ENCODE peak calls at places on chromosomes 2 and 18, in eight cellular contexts. Y, K, P, S, R, F, E and O are unnamed samples.

GRCh38 chr2:108535380-108535677 is 1.1 kb downstream of the LIMS1 start:
- DNase-seq in E (no peak), F (no peak), S (no peak), K (no peak), Y (no peak), P (no peak), R (no peak), O (no peak)

GRCh38 chr2:163554864-163555263 is 180.9 kb downstream of the FIGN start:
- DNase-seq in R (no peak), S (no peak), F (peak; percentile 39), Y (no peak), P (no peak), K (no peak), E (no peak), O (no peak)

GRCh38 chr2:38274286-38275276 is 102.5 kb downstream of the ATL2 start:
- DNase-seq in K (no peak), P (peak; percentile 59), E (peak; percentile 6), R (peak; percentile 70), F (peak; percentile 79), Y (peak; percentile 64), S (peak; percentile 19), O (peak; percentile 35)

GRCh38 chr2:27316655-27317412 is 6.1 kb downstream of the MPV17 start:
- DNase-seq in F (no peak), E (peak; percentile 91), P (no peak), K (no peak), Y (no peak), R (no peak), S (no peak), O (no peak)

GRCh38 chr2:74119324-74119723 is 28.4 kb downstream of the BOLA3 start:
- DNase-seq in F (no peak), S (no peak), P (no peak), Y (no peak), K (no peak), R (no peak), E (no peak), O (no peak)

GRCh38 chr2:240200230-240201051 is 60.0 kb upstream of the OTOS start:
- DNase-seq in F (no peak), K (peak; percentile 64), Y (no peak), R (peak; percentile 5), E (no peak), P (no peak), S (peak; percentile 32), O (no peak)

GRCh38 chr2:127173073-127173472 is 47.0 kb downstream of the CYP27C1 start:
- DNase-seq in S (no peak), R (peak; percentile 61), K (peak; percentile 83), P (no peak), F (peak; percentile 89), Y (no peak), E (no peak), O (no peak)

GRCh38 chr18:49846263-49846662 is 32.9 kb upstream of the ACAA2 start:
- DNase-seq in K (no peak), E (no peak), P (no peak), F (no peak), S (no peak), Y (no peak), R (no peak), O (no peak)

GRCh38 chr2:118539290-118539689 is 308.2 kb downstream of the EN1 start:
- DNase-seq in P (no peak), R (no peak), S (no peak), F (peak; percentile 8), Y (peak; percentile 52), K (no peak), E (peak; percentile 24), O (no peak)

GRCh38 chr18:59966913-59967312 is 67.1 kb downstream of the PMAIP1 start:
- DNase-seq in P (no peak), E (no peak), K (no peak), S (no peak), Y (no peak), F (peak; percentile 78), R (no peak), O (no peak)

GRCh38 chr2:234218261-234219180 is 168.0 kb downstream of the SPP2 start:
- DNase-seq in F (no peak), P (no peak), R (no peak), Y (peak; percentile 3), E (no peak), S (no peak), K (no peak), O (no peak)

GRCh38 chr2:131045925-131046579 is 47.2 kb downstream of the FAM168B start:
- DNase-seq in F (no peak), R (no peak), P (no peak), E (no peak), K (peak; percentile 63), S (no peak), Y (no peak), O (no peak)

GRCh38 chr2:129554373-129554772 is 425.1 kb upstream of the RAB6C start:
- DNase-seq in K (no peak), R (no peak), S (no peak), P (no peak), Y (no peak), F (no peak), E (no peak), O (no peak)

GRCh38 chr2:123916512-123916911 is 108.6 kb upstream of the CNTNAP5 start:
- DNase-seq in R (no peak), P (no peak), Y (no peak), K (no peak), S (no peak), F (no peak), E (no peak), O (no peak)

GRCh38 chr2:232887171-232887850 is 17.2 kb downstream of the SNORC start:
- DNase-seq in P (no peak), E (no peak), Y (no peak), R (no peak), S (no peak), K (no peak), F (no peak), O (no peak)

GRCh38 chr18:9824474-9824832 is 61.3 kb upstream of the TXNDC2 start:
- DNase-seq in S (no peak), K (peak; percentile 79), E (no peak), R (no peak), F (no peak), P (no peak), Y (peak; percentile 13), O (no peak)

GRCh38 chr2:219707496-219708285 is 80.3 kb downstream of the SLC4A3 start:
- DNase-seq in P (no peak), Y (no peak), K (no peak), R (no peak), F (no peak), E (no peak), S (no peak), O (no peak)

GRCh38 chr18:61699397-61700090 is 193.3 kb downstream of the RNF152 start:
- DNase-seq in F (no peak), R (no peak), K (no peak), E (no peak), S (no peak), Y (no peak), P (no peak), O (no peak)

GRCh38 chr18:8175486-8176061 is 433.7 kb upstream of the RAB12 start:
- DNase-seq in S (no peak), K (no peak), R (no peak), F (no peak), Y (no peak), E (no peak), P (no peak), O (no peak)

GRCh38 chr2:2922156-2922555 is 455.5 kb downstream of the EIPR1 start:
- DNase-seq in R (no peak), K (no peak), P (no peak), Y (no peak), S (no peak), E (no peak), F (no peak), O (no peak)

GRCh38 chr2:10141736-10142639 is 19.4 kb downstream of the RRM2 start:
- DNase-seq in Y (peak; percentile 29), E (peak; percentile 21), P (no peak), F (no peak), K (peak; percentile 57), S (no peak), R (no peak), O (no peak)

GRCh38 chr18:56870982-56871381 is 219.8 kb downstream of the WDR7 start:
- DNase-seq in Y (no peak), K (no peak), P (no peak), F (no peak), S (no peak), R (no peak), E (no peak), O (no peak)
- H3K4me3 ChIP-seq in Y (no peak overlapping the region), K (no peak overlapping the region), P (no peak overlapping the region), F (no peak overlapping the region), S (no peak overlapping the region), R (no peak overlapping the region), E (no peak overlapping the region), O (no peak overlapping the region)

GRCh38 chr2:44803100-44803424 is 138.4 kb upstream of the SIX3 start:
- DNase-seq in R (no peak), S (no peak), P (no peak), Y (no peak), F (no peak), K (no peak), E (no peak), O (no peak)
- TF ChIP-seq CTCF in R (no peak), S (no peak), P (no peak), Y (no peak), F (no peak), K (no peak), E (no peak), O (no peak)

DNA sequence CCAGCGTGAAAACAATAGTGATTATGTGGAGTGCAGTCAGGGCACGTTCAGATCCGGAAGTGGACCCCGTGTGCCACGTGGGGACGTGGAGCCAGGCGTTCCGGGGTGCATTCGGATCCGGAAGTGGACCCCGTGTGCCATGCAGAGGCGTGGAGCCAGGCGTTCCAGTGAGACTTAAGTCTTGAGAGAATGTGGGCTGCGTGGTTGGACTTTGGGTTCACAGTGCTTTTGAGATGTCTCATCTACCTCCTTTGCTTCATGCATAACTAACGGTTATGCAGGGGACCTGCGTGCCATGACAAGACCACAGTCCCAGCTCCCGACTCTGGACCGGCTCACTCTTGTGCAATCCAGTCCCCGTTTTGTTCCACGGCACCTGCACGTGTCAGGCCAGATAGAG is 28.8 kb downstream of the CTDP1 start:
- DNase-seq in R (no peak), P (no peak), K (no peak), S (no peak), Y (no peak), E (no peak), F (no peak), O (no peak)
- H3K36me3 ChIP-seq in R (no peaks in the 10 kb centered on the region), P (peaks cover 10% of the 10 kb centered on the region), K (peaks cover 91% of the 10 kb centered on the region), S (no peaks in the 10 kb centered on the region), Y (peaks cover 9% of the 10 kb centered on the region), E (peaks cover 31% of the 10 kb centered on the region), F (peaks cover 15% of the 10 kb centered on the region), O (peaks cover 38% of the 10 kb centered on the region)

GRCh38 chr18:55857409-55857808 is 269.4 kb upstream of the TCF4 start:
- DNase-seq in S (no peak), F (peak; percentile 91), Y (no peak), R (no peak), K (no peak), E (no peak), P (no peak), O (no peak)

GRCh38 chr18:55856679-55857078 is 268.7 kb upstream of the TCF4 start:
- DNase-seq in S (no peak), Y (no peak), F (no peak), E (no peak), K (no peak), R (no peak), P (no peak), O (no peak)

GRCh38 chr18:55857961-55858360 is 270.0 kb upstream of the TCF4 start:
- DNase-seq in F (no peak), Y (no peak), K (no peak), R (no peak), E (no peak), S (no peak), P (no peak), O (no peak)

GRCh38 chr18:55859116-55859515 is 271.1 kb upstream of the TCF4 start:
- DNase-seq in S (no peak), F (no peak), E (no peak), R (no peak), P (no peak), K (no peak), Y (no peak), O (no peak)

GRCh38 chr18:55858661-55859111 is 270.7 kb upstream of the TCF4 start:
- DNase-seq in E (no peak), K (no peak), F (no peak), Y (no peak), S (no peak), R (no peak), P (no peak), O (no peak)
- H3K4me3 ChIP-seq in E (no peak overlapping the region), K (no peak overlapping the region), F (no peak overlapping the region), Y (no peak overlapping the region), S (no peak overlapping the region), R (no peak overlapping the region), P (no peak overlapping the region), O (no peak overlapping the region)